ENCODE peak calls at places on chromosomes 11 and 22, in ten cellular contexts. C is activated CD8-positive, alpha-beta T cell treated with anti-CD3 and anti-CD28 coated beads for 36 hours; D is HepG2; U is SK-MEL-5; M is upper lobe of right lung; A is uterus; S is heart left ventricle; N is GM03348; G is AG08395; P is A673. I is an unnamed sample.
A peak's percentile ranks its signal among the peaks of the same experiment; 100 is the strongest.

GRCh38 chr22:30996462-30996861 is 27.4 kb downstream of the TUG1 start:
- DNase-seq in M (no peak), N (no peak), P (no peak), C (no peak), G (no peak), D (no peak), A (no peak), U (no peak), S (no peak), I (no peak)

GRCh38 chr22:46463435-46464227 is 73.8 kb downstream of the CELSR1 start:
- DNase-seq in S (no peak), A (no peak), N (no peak), C (no peak), M (peak; percentile 64), U (no peak), D (no peak), P (no peak), G (no peak), I (no peak)

GRCh38 chr11:42840176-42840829 is 471.5 kb upstream of the API5 start:
- DNase-seq in A (no peak), N (no peak), M (no peak), D (peak; percentile 39), S (no peak), C (no peak), P (no peak), G (no peak), U (no peak), I (no peak)

GRCh38 chr11:69603163-69603836 is 37.7 kb upstream of the CCND1 start:
- DNase-seq in U (no peak), M (no peak), G (no peak), N (no peak), C (no peak), S (no peak), P (no peak), D (no peak), A (no peak), I (no peak)

GRCh38 chr11:60951909-60952741 is at the start of gene SLC15A3:
- DNase-seq in P (no peak), N (peak; percentile 67), M (peak; percentile 88), C (peak; percentile 65), U (no peak), G (peak; percentile 52), D (no peak), S (peak; percentile 70), A (peak; percentile 61), I (peak; percentile 57)

GRCh38 chr22:39496131-39496838 is 5.8 kb upstream of the MIEF1 start:
- DNase-seq in G (peak; percentile 63), C (peak; percentile 80), D (peak; percentile 74), U (peak; percentile 89), A (peak; percentile 54), M (peak; percentile 85), N (peak; percentile 71), P (peak; percentile 86), S (peak; percentile 82), I (peak; percentile 80)

GRCh38 chr11:125275905-125276634 is 111.5 kb downstream of the PKNOX2 start:
- DNase-seq in P (no peak), N (no peak), M (no peak), A (no peak), U (no peak), G (no peak), D (no peak), C (no peak), S (no peak), I (no peak)

GRCh38 chr11:134823970-134824369 is 411.9 kb upstream of the B3GAT1 start:
- DNase-seq in C (no peak), U (no peak), A (no peak), M (no peak), N (no peak), P (no peak), S (no peak), G (no peak), D (no peak), I (no peak)

GRCh38 chr11:58914821-58915543 is 24.3 kb upstream of the GLYATL1 start:
- DNase-seq in M (no peak), C (no peak), N (no peak), G (no peak), P (no peak), U (no peak), A (no peak), D (no peak), S (no peak), I (no peak)

GRCh38 chr11:117180661-117181585 is 2.4 kb downstream of the SIDT2 start:
- DNase-seq in A (peak; percentile 85), M (peak; percentile 86), G (peak; percentile 60), P (peak; percentile 92), N (peak; percentile 79), U (peak; percentile 87), C (peak; percentile 86), D (peak; percentile 76), S (peak; percentile 75), I (peak; percentile 89)

GRCh38 chr11:62694455-62695167 is 5.3 kb upstream of the LRRN4CL start:
- DNase-seq in C (peak; percentile 87), S (peak; percentile 80), M (peak; percentile 82), N (peak; percentile 82), G (peak; percentile 83), D (peak; percentile 70), P (peak; percentile 91), A (peak; percentile 86), U (peak; percentile 82), I (peak; percentile 77)

GRCh38 chr22:31577711-31578110 is 81.4 kb downstream of the SFI1 start:
- DNase-seq in P (no peak), S (no peak), N (no peak), G (no peak), U (no peak), M (no peak), A (no peak), C (no peak), D (no peak), I (no peak)

GRCh38 chr11:11786771-11787170 is 55.0 kb upstream of the USP47 start:
- DNase-seq in G (peak; percentile 41), S (no peak), A (no peak), D (no peak), M (no peak), U (peak; percentile 47), P (peak; percentile 22), N (peak; percentile 33), C (no peak), I (no peak)

GRCh38 chr22:30127749-30128166 is 47.5 kb downstream of the HORMAD2 start:
- DNase-seq in A (no peak), D (no peak), S (no peak), M (no peak), U (no peak), C (no peak), N (peak; percentile 41), G (peak; percentile 20), P (no peak), I (no peak)

GRCh38 chr11:99773646-99774045 is 752.9 kb downstream of the CNTN5 start:
- DNase-seq in G (no peak), M (no peak), A (no peak), U (no peak), D (peak; percentile 2), S (no peak), P (no peak), C (no peak), N (no peak), I (no peak)

GRCh38 chr11:87173185-87174039 is 135.7 kb downstream of the TMEM135 start:
- DNase-seq in P (peak; percentile 94), S (no peak), U (no peak), C (no peak), D (peak; percentile 19), N (peak; percentile 40), M (no peak), G (peak; percentile 65), A (no peak), I (no peak)

GRCh38 chr11:72079776-72080325 is 491 bp downstream of the NUMA1 start:
- DNase-seq in S (no peak), P (no peak), M (no peak), U (no peak), C (peak; percentile 14), N (peak; percentile 67), D (no peak), G (peak; percentile 31), A (no peak), I (peak; percentile 53)

I was measured in left colon.